ENCODE peak calls at places on chromosomes 1 and 21, in six cellular contexts. One of them, this sample, is unnamed.

GRCh38 chr1:67338642-67339041 is 31.0 kb downstream of the IL12RB2 start:
- DNase-seq in CD8-positive, alpha-beta memory T cell: no peak
- DNase-seq in ovary: no peak
- DNase-seq in heart left ventricle: no peak
- DNase-seq in CD4-positive, CD25-positive, alpha-beta regulatory T cell: no peak
- DNase-seq in H7: no peak
- DNase-seq in this sample: no peak

GRCh38 chr21:45906196-45906805 is 75.3 kb upstream of the COL6A1 start:
- DNase-seq in CD4-positive, CD25-positive, alpha-beta regulatory T cell: no peak
- DNase-seq in ovary: no peak
- DNase-seq in heart left ventricle: peak; percentile 9
- DNase-seq in H7: no peak
- DNase-seq in CD8-positive, alpha-beta memory T cell: no peak
- DNase-seq in this sample: no peak

GRCh38 chr1:4984841-4985240 is 330.4 kb downstream of the AJAP1 start:
- DNase-seq in CD8-positive, alpha-beta memory T cell: no peak
- DNase-seq in ovary: no peak
- DNase-seq in heart left ventricle: no peak
- DNase-seq in H7: no peak
- DNase-seq in CD4-positive, CD25-positive, alpha-beta regulatory T cell: no peak
- DNase-seq in this sample: no peak

GRCh38 chr1:51312718-51313117 is 17.6 kb downstream of the TTC39A start:
- DNase-seq in heart left ventricle: no peak
- DNase-seq in CD8-positive, alpha-beta memory T cell: no peak
- DNase-seq in CD4-positive, CD25-positive, alpha-beta regulatory T cell: no peak
- DNase-seq in H7: no peak
- DNase-seq in ovary: no peak
- DNase-seq in this sample: no peak

GRCh38 chr1:18474559-18474958 is 6.2 kb upstream of the KLHDC7A start:
- DNase-seq in ovary: no peak
- DNase-seq in CD4-positive, CD25-positive, alpha-beta regulatory T cell: no peak
- DNase-seq in heart left ventricle: no peak
- DNase-seq in H7: no peak
- DNase-seq in CD8-positive, alpha-beta memory T cell: no peak
- DNase-seq in this sample: no peak

GRCh38 chr1:226873771-226874578 is 3.6 kb downstream of the PSEN2 start:
- DNase-seq in heart left ventricle: no peak
- DNase-seq in CD8-positive, alpha-beta memory T cell: no peak
- DNase-seq in H7: peak; percentile 16
- DNase-seq in ovary: no peak
- DNase-seq in CD4-positive, CD25-positive, alpha-beta regulatory T cell: no peak
- DNase-seq in this sample: peak; percentile 53

GRCh38 chr1:156413310-156414246 is 44.6 kb downstream of the RHBG start:
- DNase-seq in H7: peak; percentile 55
- DNase-seq in CD8-positive, alpha-beta memory T cell: no peak
- DNase-seq in ovary: no peak
- DNase-seq in heart left ventricle: no peak
- DNase-seq in CD4-positive, CD25-positive, alpha-beta regulatory T cell: no peak
- DNase-seq in this sample: no peak

GRCh38 chr1:2871246-2871815 is 69.8 kb upstream of the TTC34 start:
- DNase-seq in CD8-positive, alpha-beta memory T cell: no peak
- DNase-seq in H7: no peak
- DNase-seq in heart left ventricle: no peak
- DNase-seq in CD4-positive, CD25-positive, alpha-beta regulatory T cell: no peak
- DNase-seq in ovary: no peak
- DNase-seq in this sample: no peak

GRCh38 chr1:19684677-19685076 is 20.0 kb downstream of the HTR6 start:
- DNase-seq in CD4-positive, CD25-positive, alpha-beta regulatory T cell: no peak
- DNase-seq in heart left ventricle: no peak
- DNase-seq in ovary: no peak
- DNase-seq in H7: no peak
- DNase-seq in CD8-positive, alpha-beta memory T cell: no peak
- DNase-seq in this sample: no peak

GRCh38 chr1:6803357-6803756 is 18.1 kb downstream of the CAMTA1 start:
- DNase-seq in ovary: no peak
- DNase-seq in heart left ventricle: no peak
- DNase-seq in H7: no peak
- DNase-seq in CD4-positive, CD25-positive, alpha-beta regulatory T cell: no peak
- DNase-seq in CD8-positive, alpha-beta memory T cell: no peak
- DNase-seq in this sample: no peak

GRCh38 chr1:10648689-10649483 is 147.6 kb downstream of the CASZ1 start:
- DNase-seq in H7: peak; percentile 87
- DNase-seq in ovary: no peak
- DNase-seq in CD4-positive, CD25-positive, alpha-beta regulatory T cell: no peak
- DNase-seq in heart left ventricle: no peak
- DNase-seq in CD8-positive, alpha-beta memory T cell: no peak
- DNase-seq in this sample: no peak

GRCh38 chr1:78102082-78102481 is 56.3 kb downstream of the GIPC2 start:
- DNase-seq in heart left ventricle: no peak
- DNase-seq in CD8-positive, alpha-beta memory T cell: no peak
- DNase-seq in H7: no peak
- DNase-seq in CD4-positive, CD25-positive, alpha-beta regulatory T cell: no peak
- DNase-seq in ovary: no peak
- DNase-seq in this sample: no peak

GRCh38 chr1:167175901-167176300 is 44.8 kb upstream of the POU2F1 start:
- DNase-seq in CD8-positive, alpha-beta memory T cell: no peak
- DNase-seq in heart left ventricle: no peak
- DNase-seq in CD4-positive, CD25-positive, alpha-beta regulatory T cell: no peak
- DNase-seq in ovary: no peak
- DNase-seq in H7: no peak
- DNase-seq in this sample: no peak

GRCh38 chr21:41164981-41165650 is 2.8 kb upstream of the BACE2 start:
- DNase-seq in H7: no peak
- DNase-seq in heart left ventricle: no peak
- DNase-seq in CD4-positive, CD25-positive, alpha-beta regulatory T cell: no peak
- DNase-seq in CD8-positive, alpha-beta memory T cell: no peak
- DNase-seq in ovary: peak; percentile 40
- DNase-seq in this sample: no peak
- H3K27me3 ChIP-seq in H7: peaks cover 36% of the 10 kb centered on the region
- H3K27me3 ChIP-seq in heart left ventricle: no peaks in the 10 kb centered on the region
- H3K27me3 ChIP-seq in CD4-positive, CD25-positive, alpha-beta regulatory T cell: peaks cover 17% of the 10 kb centered on the region
- H3K27me3 ChIP-seq in CD8-positive, alpha-beta memory T cell: peaks cover 10% of the 10 kb centered on the region
- H3K27me3 ChIP-seq in ovary: no peaks in the 10 kb centered on the region
- H3K27me3 ChIP-seq in this sample: no peaks in the 10 kb centered on the region

DNA sequence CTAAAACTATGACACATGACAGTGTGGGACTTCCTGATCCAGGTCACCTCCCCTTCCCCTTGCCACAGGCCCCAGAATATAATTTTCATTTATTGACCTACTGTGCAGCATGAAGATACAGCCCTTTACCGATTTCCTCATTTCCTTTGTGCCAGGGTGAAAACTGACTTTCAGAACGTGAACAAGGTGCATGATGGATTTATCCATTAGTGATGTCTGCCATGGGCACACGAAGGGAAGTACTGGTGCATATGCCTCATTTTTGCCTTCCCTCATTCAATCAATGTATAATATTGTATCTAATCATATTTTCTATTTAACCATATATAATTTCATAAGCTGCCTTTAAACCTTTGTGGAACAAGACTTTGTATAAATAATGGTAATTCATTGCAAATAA is 144.4 kb upstream of the WNT4 start:
- DNase-seq in heart left ventricle: no peak
- DNase-seq in H7: peak; percentile 11
- DNase-seq in ovary: no peak
- DNase-seq in CD8-positive, alpha-beta memory T cell: no peak
- DNase-seq in CD4-positive, CD25-positive, alpha-beta regulatory T cell: no peak
- DNase-seq in this sample: no peak
- H3K27me3 ChIP-seq in heart left ventricle: no peaks in the 10 kb centered on the region
- H3K27me3 ChIP-seq in H7: no peaks in the 10 kb centered on the region
- H3K27me3 ChIP-seq in ovary: no peaks in the 10 kb centered on the region
- H3K27me3 ChIP-seq in CD8-positive, alpha-beta memory T cell: no peaks in the 10 kb centered on the region
- H3K27me3 ChIP-seq in CD4-positive, CD25-positive, alpha-beta regulatory T cell: no peaks in the 10 kb centered on the region
- H3K27me3 ChIP-seq in this sample: no peaks in the 10 kb centered on the region

GRCh38 chr21:33550772-33551660 is 8.2 kb downstream of the SON start:
- DNase-seq in CD4-positive, CD25-positive, alpha-beta regulatory T cell: no peak
- DNase-seq in ovary: no peak
- DNase-seq in heart left ventricle: no peak
- DNase-seq in CD8-positive, alpha-beta memory T cell: no peak
- DNase-seq in H7: no peak
- DNase-seq in this sample: no peak
- H3K27me3 ChIP-seq in CD4-positive, CD25-positive, alpha-beta regulatory T cell: no peaks in the 10 kb centered on the region
- H3K27me3 ChIP-seq in ovary: no peaks in the 10 kb centered on the region
- H3K27me3 ChIP-seq in heart left ventricle: no peaks in the 10 kb centered on the region
- H3K27me3 ChIP-seq in CD8-positive, alpha-beta memory T cell: no peaks in the 10 kb centered on the region
- H3K27me3 ChIP-seq in H7: no peaks in the 10 kb centered on the region
- H3K27me3 ChIP-seq in this sample: no peaks in the 10 kb centered on the region

DNA sequence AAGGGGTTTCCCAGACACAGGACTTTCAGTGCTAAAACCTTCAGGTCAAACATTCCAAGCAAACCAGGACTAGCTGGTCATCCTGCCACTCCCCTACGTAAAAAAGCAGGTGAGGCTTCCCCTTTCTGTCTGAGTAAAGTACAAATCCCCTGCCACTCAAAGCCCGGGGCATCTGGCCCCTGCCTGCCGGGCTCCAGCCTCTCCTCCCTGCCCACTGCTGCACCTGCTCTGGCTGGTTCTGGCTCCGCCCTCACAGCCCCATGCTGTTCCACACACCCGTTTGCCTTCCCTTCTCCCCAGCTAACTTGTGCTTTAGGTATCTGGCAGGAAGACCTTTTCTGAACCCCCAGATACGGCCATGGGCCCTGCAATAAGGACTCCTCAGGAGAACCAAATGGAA is 23.3 kb upstream of the S100A7 start:
- DNase-seq in CD8-positive, alpha-beta memory T cell: no peak
- DNase-seq in H7: peak; percentile 84
- DNase-seq in ovary: no peak
- DNase-seq in heart left ventricle: no peak
- DNase-seq in CD4-positive, CD25-positive, alpha-beta regulatory T cell: no peak
- DNase-seq in this sample: no peak
- H3K27me3 ChIP-seq in CD8-positive, alpha-beta memory T cell: peaks cover 7% of the 10 kb centered on the region
- H3K27me3 ChIP-seq in H7: no peaks in the 10 kb centered on the region
- H3K27me3 ChIP-seq in ovary: no peaks in the 10 kb centered on the region
- H3K27me3 ChIP-seq in heart left ventricle: no peaks in the 10 kb centered on the region
- H3K27me3 ChIP-seq in CD4-positive, CD25-positive, alpha-beta regulatory T cell: peaks cover 25% of the 10 kb centered on the region
- H3K27me3 ChIP-seq in this sample: no peaks in the 10 kb centered on the region